ENCODE peak calls at places on chromosomes 12 and 14, in ten cellular contexts. C, I, Z, K, E, P, L, O, H and W are unnamed samples.

GRCh38 chr12:32217354-32218310 is 111.0 kb downstream of the BICD1 start:
- DNase-seq in C (peak), I (peak), Z (no peak), K (peak), E (no peak), P (no peak), L (no peak), O (no peak), H (no peak), W (peak)

GRCh38 chr14:76267322-76268012 is 108.5 kb upstream of the ESRRB start:
- DNase-seq in C (peak), I (no peak), Z (peak), K (no peak), E (peak), P (peak), L (peak), O (peak), H (no peak), W (peak)

GRCh38 chr12:111953455-111953854 is 59.5 kb downstream of the TMEM116 start:
- DNase-seq in C (peak), I (no peak), Z (no peak), K (no peak), E (no peak), P (no peak), L (no peak), O (no peak), H (no peak), W (no peak)

GRCh38 chr12:48995061-48995879 is 3.9 kb downstream of the DDN start:
- DNase-seq in C (peak), I (peak), Z (peak), K (no peak), E (peak), P (peak), L (peak), O (peak), H (peak), W (no peak)

GRCh38 chr12:86233126-86233525 is 23.1 kb downstream of the MGAT4C start:
- DNase-seq in C (peak), I (no peak), Z (no peak), K (no peak), E (no peak), P (no peak), L (no peak), O (no peak), H (no peak), W (no peak)

GRCh38 chr14:44952391-44953110 is 9.2 kb downstream of the KLHL28 start:
- DNase-seq in C (no peak), I (no peak), Z (no peak), K (no peak), E (no peak), P (no peak), L (no peak), O (no peak), H (no peak), W (no peak)

GRCh38 chr12:29581641-29582040 is 84.2 kb upstream of the OVCH1 start:
- DNase-seq in C (no peak), I (no peak), Z (no peak), K (no peak), E (no peak), P (no peak), L (no peak), O (no peak), H (no peak), W (no peak)

GRCh38 chr12:46915082-46915481 is 89.3 kb upstream of the SLC38A4 start:
- DNase-seq in C (peak), I (no peak), Z (no peak), K (peak), E (no peak), P (no peak), L (peak), O (no peak), H (no peak), W (peak)